ENCODE peak calls at places on chromosomes 16 and 17, in seven cellular contexts. V is SK-N-SH, J is HCT116, Y is K562, E is HepG2, M is GM12878, I is H1. Q is an unnamed sample.

GRCh38 chr16:57576429-57576870 is 34.0 kb downstream of the ADGRG5 start:
- DNase-seq in V (peak), J (peak), Y (peak), E (peak), M (peak), I (peak), Q (peak)

GRCh38 chr17:77364941-77365583 is 224.3 kb downstream of the SEC14L1 start:
- DNase-seq in V (no peak), J (no peak), Y (no peak), E (no peak), M (no peak), I (no peak), Q (no peak)

GRCh38 chr17:80441133-80441578 is 26.2 kb downstream of the ENDOV start:
- DNase-seq in V (peak), J (no peak), Y (peak), E (peak), M (no peak), I (no peak), Q (peak)

GRCh38 chr17:44627513-44627912 is 28.8 kb upstream of the MEIOC start:
- DNase-seq in V (peak), J (no peak), Y (no peak), E (no peak), M (no peak), I (no peak), Q (no peak)

GRCh38 chr16:89261691-89262563 is 44.4 kb downstream of the ZNF778 start:
- DNase-seq in V (no peak), J (no peak), Y (no peak), E (peak), M (no peak), I (no peak), Q (no peak)

GRCh38 chr16:29011112-29011511 is 26.3 kb downstream of the LAT start:
- DNase-seq in V (peak), J (no peak), Y (no peak), E (no peak), M (no peak), I (peak), Q (no peak)

GRCh38 chr16:80527297-80527696 is 13.5 kb upstream of the DYNLRB2 start:
- DNase-seq in V (peak), J (peak), Y (no peak), E (peak), M (no peak), I (no peak), Q (peak)

GRCh38 chr17:45413498-45413923 is 19.2 kb downstream of the ARHGAP27 start:
- DNase-seq in V (no peak), J (no peak), Y (no peak), E (peak), M (no peak), I (no peak), Q (no peak)

GRCh38 chr16:88534731-88535141 is 35.5 kb upstream of the ZC3H18 start:
- DNase-seq in V (no peak), J (peak), Y (no peak), E (no peak), M (no peak), I (no peak), Q (peak)

GRCh38 chr16:19520861-19521331 is 1.0 kb downstream of the GDE1 start:
- DNase-seq in V (no peak), J (no peak), Y (peak), E (no peak), M (peak), I (no peak), Q (no peak)

GRCh38 chr17:2925011-2925410 is 128.8 kb downstream of the RAP1GAP2 start:
- DNase-seq in V (no peak), J (no peak), Y (no peak), E (no peak), M (no peak), I (no peak), Q (no peak)

GRCh38 chr16:49453001-49453400 is 79.4 kb downstream of the C16orf78 start:
- DNase-seq in V (no peak), J (no peak), Y (no peak), E (no peak), M (no peak), I (no peak), Q (no peak)

GRCh38 chr16:66290431-66290830 is 76.1 kb upstream of the CDH5 start:
- DNase-seq in V (no peak), J (no peak), Y (no peak), E (no peak), M (no peak), I (no peak), Q (no peak)

GRCh38 chr16:17657037-17657436 is 186.3 kb upstream of the XYLT1 start:
- DNase-seq in V (no peak), J (no peak), Y (no peak), E (no peak), M (no peak), I (no peak), Q (no peak)

GRCh38 chr16:58119509-58119845 is 9.7 kb downstream of the CFAP20 start:
- DNase-seq in V (no peak), J (no peak), Y (no peak), E (no peak), M (no peak), I (no peak), Q (no peak)

GRCh38 chr17:17091276-17091675 is 49.0 kb downstream of the MPRIP start:
- DNase-seq in V (no peak), J (no peak), Y (no peak), E (no peak), M (no peak), I (no peak), Q (no peak)

GRCh38 chr16:55212791-55213190 is 111.2 kb upstream of the IRX6 start:
- DNase-seq in V (no peak), J (no peak), Y (no peak), E (no peak), M (no peak), I (no peak), Q (no peak)

GRCh38 chr17:77343031-77343866 is 202.5 kb downstream of the SEC14L1 start:
- DNase-seq in V (no peak), J (no peak), Y (no peak), E (no peak), M (no peak), I (no peak), Q (no peak)

GRCh38 chr17:19311016-19311415 is 51.5 kb downstream of the B9D1 start:
- DNase-seq in V (no peak), J (no peak), Y (no peak), E (no peak), M (no peak), I (no peak), Q (no peak)

GRCh38 chr17:149231-149630 is 11.9 kb downstream of the SCGB1C2 start:
- DNase-seq in V (no peak), J (no peak), Y (no peak), E (no peak), M (no peak), I (no peak), Q (no peak)

GRCh38 chr17:13601776-13602551 is at the start of gene HS3ST3A1:
- DNase-seq in V (peak), J (no peak), Y (peak), E (no peak), M (no peak), I (peak), Q (no peak)

GRCh38 chr17:46167826-46168569 is 25.2 kb downstream of the KANSL1 start:
- DNase-seq in V (no peak), J (no peak), Y (no peak), E (peak), M (no peak), I (no peak), Q (peak)

GRCh38 chr16:84485255-84486010 is 19.0 kb downstream of the MEAK7 start:
- DNase-seq in V (no peak), J (no peak), Y (no peak), E (no peak), M (no peak), I (no peak), Q (no peak)

GRCh38 chr17:55086635-55087058 is 118.1 kb downstream of the STXBP4 start:
- DNase-seq in V (no peak), J (peak), Y (peak), E (no peak), M (no peak), I (no peak), Q (no peak)

GRCh38 chr17:58325976-58326468 is 2.6 kb downstream of the TSPOAP1 start:
- DNase-seq in V (peak), J (no peak), Y (no peak), E (no peak), M (no peak), I (no peak), Q (no peak)

GRCh38 chr16:57607676-57608461 is 20.6 kb upstream of the ADGRG1 start:
- DNase-seq in V (no peak), J (no peak), Y (no peak), E (no peak), M (no peak), I (no peak), Q (no peak)

GRCh38 chr16:75402821-75403475 is 30.4 kb downstream of the CFDP1 start:
- DNase-seq in V (peak), J (peak), Y (peak), E (peak), M (no peak), I (no peak), Q (peak)

GRCh38 chr16:58020628-58021521 is 4.7 kb upstream of the MMP15 start:
- DNase-seq in V (peak), J (no peak), Y (peak), E (peak), M (no peak), I (no peak), Q (peak)

GRCh38 chr17:72387969-72388368 is 267.1 kb downstream of the SOX9 start:
- DNase-seq in V (no peak), J (no peak), Y (no peak), E (no peak), M (no peak), I (no peak), Q (no peak)

GRCh38 chr17:76772842-76773521 is 35.1 kb downstream of the MFSD11 start:
- DNase-seq in V (peak), J (peak), Y (no peak), E (peak), M (no peak), I (no peak), Q (no peak)

GRCh38 chr16:20611350-20611902 is 35.3 kb upstream of the ACSM2B start:
- DNase-seq in V (no peak), J (no peak), Y (no peak), E (no peak), M (no peak), I (no peak), Q (no peak)

GRCh38 chr17:44071198-44071520 is 624 bp downstream of the G6PC3 start:
- DNase-seq in V (no peak), J (no peak), Y (no peak), E (no peak), M (no peak), I (no peak), Q (no peak)

GRCh38 chr17:42509916-42510315 is 26.1 kb upstream of the NAGLU start:
- DNase-seq in V (no peak), J (no peak), Y (no peak), E (no peak), M (no peak), I (no peak), Q (no peak)

GRCh38 chr17:45977506-45977824 is 21.6 kb upstream of the STH start:
- DNase-seq in V (no peak), J (no peak), Y (no peak), E (no peak), M (no peak), I (no peak), Q (no peak)

GRCh38 chr17:9693755-9694154 is 48.4 kb downstream of the USP43 start:
- DNase-seq in V (no peak), J (no peak), Y (no peak), E (no peak), M (no peak), I (no peak), Q (no peak)

GRCh38 chr16:66776457-66776856 is 24.9 kb downstream of the TERB1 start:
- DNase-seq in V (no peak), J (no peak), Y (no peak), E (no peak), M (no peak), I (no peak), Q (no peak)

GRCh38 chr16:86037999-86038922 is 139.3 kb downstream of the IRF8 start:
- DNase-seq in V (no peak), J (no peak), Y (no peak), E (no peak), M (no peak), I (no peak), Q (no peak)

GRCh38 chr17:35467824-35468223 is 19.3 kb upstream of the SLFN13 start:
- DNase-seq in V (no peak), J (no peak), Y (no peak), E (no peak), M (no peak), I (no peak), Q (no peak)
- TF ChIP-seq JUND in V (no peak), J (no peak), Y (no peak), E (no peak), M (no peak), I (no peak), Q (no peak)

GRCh38 chr16:4271176-4272113 is 1.4 kb downstream of the TFAP4 start:
- DNase-seq in V (peak), J (peak), Y (peak), E (peak), M (peak), I (no peak), Q (peak)

GRCh38 chr16:4273858-4274291 is 1.1 kb upstream of the TFAP4 start:
- DNase-seq in V (peak), J (peak), Y (no peak), E (peak), M (no peak), I (no peak), Q (peak)

GRCh38 chr16:4270595-4270994 is 2.2 kb downstream of the TFAP4 start:
- DNase-seq in V (no peak), J (no peak), Y (no peak), E (no peak), M (no peak), I (no peak), Q (no peak)

GRCh38 chr16:4270091-4270490 is 2.7 kb downstream of the TFAP4 start:
- DNase-seq in V (no peak), J (no peak), Y (no peak), E (no peak), M (no peak), I (no peak), Q (no peak)

GRCh38 chr16:4272114-4272954 is 489 bp downstream of the TFAP4 start:
- DNase-seq in V (peak), J (no peak), Y (peak), E (peak), M (no peak), I (no peak), Q (peak)
- TF ChIP-seq JUND in V (no peak), J (no peak), Y (no peak), E (no peak), M (no peak), I (no peak), Q (no peak)

DNA sequence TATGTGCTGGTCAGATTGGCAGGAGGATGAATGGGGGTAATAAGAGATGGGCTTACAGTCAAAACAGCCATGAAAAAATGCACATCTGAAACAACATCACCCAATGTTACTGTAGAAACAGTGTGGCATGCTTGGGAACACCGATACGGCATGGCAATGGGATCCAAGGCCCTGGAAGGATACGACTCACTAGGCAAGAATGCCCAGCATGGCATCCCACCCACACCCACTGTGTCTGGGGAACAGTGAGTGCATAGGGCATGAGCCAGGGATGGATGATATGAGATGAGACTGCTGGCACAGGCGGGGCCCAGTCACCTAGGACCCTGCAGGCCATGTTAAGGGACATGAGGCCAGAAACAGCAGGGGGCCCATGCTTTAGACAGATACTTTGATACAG is 11.5 kb downstream of the TRIM25 start:
- DNase-seq in V (no peak), J (no peak), Y (no peak), E (no peak), M (no peak), I (no peak), Q (no peak)
- TF ChIP-seq JUND in V (peak), J (peak), Y (no peak), E (no peak), M (no peak), I (no peak), Q (no peak)

GRCh38 chr16:1884155-1884760 is 12.3 kb upstream of the MEIOB start:
- DNase-seq in V (peak), J (peak), Y (peak), E (peak), M (no peak), I (no peak), Q (no peak)
- TF ChIP-seq JUND in V (no peak), J (no peak), Y (no peak), E (no peak), M (no peak), I (no peak), Q (no peak)